ENCODE peak calls at places on chromosomes 1 and 21, in five cellular contexts. I is OCI-LY7, Y is RWPE1, P is RWPE2, D is A549. M is an unnamed sample.

GRCh38 chr1:243320224-243320623 is 64.4 kb downstream of the SDCCAG8 start:
- DNase-seq in I (no peak), Y (no peak), P (no peak), D (no peak), M (no peak)

GRCh38 chr1:119737040-119737682 is 25.4 kb downstream of the PHGDH start:
- DNase-seq in I (no peak), Y (no peak), P (no peak), D (no peak), M (no peak)

GRCh38 chr1:244054247-244054923 is 3.3 kb downstream of the ZBTB18 start:
- DNase-seq in I (no peak), Y (no peak), P (no peak), D (no peak), M (peak)

GRCh38 chr1:53619811-53620619 is 118.9 kb downstream of the GLIS1 start:
- DNase-seq in I (no peak), Y (no peak), P (peak), D (no peak), M (no peak)

GRCh38 chr1:192100686-192101468 is 57.4 kb upstream of the RGS18 start:
- DNase-seq in I (no peak), Y (no peak), P (no peak), D (no peak), M (no peak)

GRCh38 chr1:59290173-59290954 is 6.5 kb upstream of the FGGY start:
- DNase-seq in I (peak), Y (no peak), P (no peak), D (peak), M (no peak)

GRCh38 chr1:200483491-200484143 is 73.8 kb upstream of the ZNF281 start:
- DNase-seq in I (no peak), Y (peak), P (peak), D (peak), M (no peak)

GRCh38 chr1:46002751-46003150 is 129.7 kb downstream of the PIK3R3 start:
- DNase-seq in I (no peak), Y (no peak), P (no peak), D (no peak), M (no peak)

GRCh38 chr1:178263341-178263740 is 169.4 kb downstream of the RASAL2 start:
- DNase-seq in I (no peak), Y (no peak), P (no peak), D (no peak), M (no peak)

GRCh38 chr1:34645109-34645688 is 109.6 kb upstream of the GJB5 start:
- DNase-seq in I (no peak), Y (no peak), P (no peak), D (no peak), M (no peak)

GRCh38 chr1:37739222-37739621 is 25.7 kb downstream of the EPHA10 start:
- DNase-seq in I (no peak), Y (peak), P (no peak), D (peak), M (no peak)

GRCh38 chr1:150955274-150955673 is 19.4 kb downstream of the CERS2 start:
- DNase-seq in I (no peak), Y (no peak), P (no peak), D (no peak), M (no peak)

GRCh38 chr1:171221665-171222591 is 26.4 kb upstream of the FMO1 start:
- DNase-seq in I (no peak), Y (no peak), P (no peak), D (no peak), M (no peak)

GRCh38 chr1:37233606-37234005 is 199.3 kb upstream of the GRIK3 start:
- DNase-seq in I (no peak), Y (peak), P (no peak), D (no peak), M (no peak)

GRCh38 chr1:52919051-52919719 is 2.4 kb downstream of the ECHDC2 start:
- DNase-seq in I (no peak), Y (no peak), P (no peak), D (no peak), M (no peak)

GRCh38 chr1:37556712-37557196 is at the start of gene DNALI1:
- DNase-seq in I (peak), Y (peak), P (no peak), D (peak), M (peak)

GRCh38 chr21:26227146-26227545 is 56.6 kb upstream of the APP start:
- DNase-seq in I (no peak), Y (no peak), P (no peak), D (no peak), M (no peak)

GRCh38 chr1:213051127-213051880 is at the start of gene RPS6KC1:
- DNase-seq in I (peak), Y (peak), P (peak), D (peak), M (peak)
- TF ChIP-seq CTCF in I (peak), Y (no peak), P (no peak), D (no peak), M (peak)

GRCh38 chr1:229972600-229973296 is 94.3 kb upstream of the GALNT2 start:
- DNase-seq in I (peak), Y (no peak), P (no peak), D (peak), M (no peak)
- TF ChIP-seq CTCF in I (peak), Y (no peak), P (no peak), D (no peak), M (no peak)

DNA sequence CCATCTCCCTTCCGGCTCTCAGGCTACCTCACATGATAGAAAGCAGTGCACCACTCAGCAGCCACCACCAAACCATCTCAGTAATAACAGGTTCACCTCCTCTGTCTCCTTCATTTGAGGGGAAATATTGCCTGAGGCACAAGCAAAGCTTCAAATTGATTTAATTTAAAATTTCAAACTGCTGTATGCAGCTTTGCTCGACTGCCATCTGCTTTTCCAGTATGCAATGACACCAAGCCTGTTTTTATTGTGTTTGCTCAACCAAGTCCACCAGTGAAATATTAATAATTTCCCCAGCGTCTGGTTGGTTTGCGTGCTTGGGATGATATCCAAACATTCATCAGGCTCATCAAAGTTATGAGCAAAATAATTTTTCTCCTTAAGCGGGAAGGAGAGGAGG is 552.4 kb upstream of the DAB1 start:
- DNase-seq in I (no peak), Y (no peak), P (no peak), D (no peak), M (no peak)
- TF ChIP-seq CTCF in I (no peak), Y (no peak), P (peak), D (no peak), M (no peak)

DNA sequence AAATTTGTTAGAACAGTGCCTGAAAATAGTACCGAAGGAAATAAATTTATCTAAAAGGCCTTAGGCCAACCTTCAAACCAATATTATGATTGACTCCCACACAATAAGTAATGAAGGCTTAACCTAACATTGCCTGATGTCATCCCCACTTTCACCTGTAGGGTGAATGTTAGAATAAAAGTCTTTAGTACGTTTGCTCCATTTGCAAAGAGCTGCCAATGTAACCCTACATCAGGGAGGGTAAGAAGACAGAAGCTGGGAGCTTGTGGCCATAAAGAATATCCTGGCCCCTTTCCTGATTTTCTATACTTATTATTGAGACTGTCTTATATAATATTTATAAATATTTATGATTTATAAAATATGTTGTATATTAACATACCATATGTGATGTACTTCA is 661.8 kb upstream of the CXADR start:
- DNase-seq in I (no peak), Y (no peak), P (no peak), D (no peak), M (no peak)
- TF ChIP-seq CTCF in I (peak), Y (no peak), P (no peak), D (no peak), M (peak)

M was measured in glutamatergic neuron.